ENCODE peak calls at places on chromosomes 16 and 17, in ten cellular contexts. M, W, P, G, J, S, I, T, N and Y are unnamed samples.
A peak's percentile ranks its signal among the peaks of the same experiment; 100 is the strongest.

GRCh38 chr16:17561056-17561455 is 90.3 kb upstream of the XYLT1 start:
- DNase-seq in M (no peak), W (no peak), P (no peak), G (no peak), J (no peak), S (no peak), I (no peak), T (no peak), N (no peak), Y (no peak)

GRCh38 chr16:20612551-20613470 is 36.6 kb upstream of the ACSM2B start:
- DNase-seq in M (no peak), W (no peak), P (no peak), G (no peak), J (no peak), S (no peak), I (peak; percentile 91), T (no peak), N (no peak), Y (no peak)

GRCh38 chr16:71360378-71360777 is 1.9 kb downstream of the CALB2 start:
- DNase-seq in M (peak; percentile 78), W (no peak), P (no peak), G (no peak), J (no peak), S (peak; percentile 82), I (no peak), T (peak; percentile 71), N (no peak), Y (no peak)

GRCh38 chr16:5001571-5001970 is 32.2 kb downstream of the NAGPA start:
- DNase-seq in M (no peak), W (no peak), P (no peak), G (no peak), J (no peak), S (no peak), I (no peak), T (no peak), N (no peak), Y (no peak)

GRCh38 chr16:47049901-47050583 is 76.6 kb upstream of the DNAJA2 start:
- DNase-seq in M (no peak), W (no peak), P (no peak), G (no peak), J (no peak), S (no peak), I (no peak), T (no peak), N (no peak), Y (no peak)

GRCh38 chr17:2055494-2056220 is 754 bp downstream of the HIC1 start:
- DNase-seq in M (no peak), W (peak; percentile 80), P (no peak), G (peak; percentile 34), J (peak; percentile 67), S (no peak), I (no peak), T (no peak), N (no peak), Y (peak; percentile 70)

GRCh38 chr17:5364696-5365095 is 54.8 kb downstream of the NUP88 start:
- DNase-seq in M (no peak), W (no peak), P (no peak), G (no peak), J (no peak), S (no peak), I (no peak), T (no peak), N (no peak), Y (no peak)

GRCh38 chr17:65362826-65363225 is 198.6 kb downstream of the AXIN2 start:
- DNase-seq in M (peak; percentile 18), W (no peak), P (no peak), G (no peak), J (no peak), S (peak; percentile 20), I (no peak), T (peak; percentile 21), N (no peak), Y (no peak)

GRCh38 chr17:43905985-43906852 is 1.1 kb downstream of the MPP2 start:
- DNase-seq in M (no peak), W (no peak), P (peak; percentile 86), G (peak; percentile 75), J (peak; percentile 83), S (no peak), I (peak; percentile 77), T (no peak), N (peak; percentile 94), Y (no peak)

GRCh38 chr17:46862949-46863348 is 11.6 kb downstream of the WNT9B start:
- DNase-seq in M (no peak), W (no peak), P (peak; percentile 78), G (peak; percentile 54), J (no peak), S (no peak), I (no peak), T (no peak), N (no peak), Y (no peak)

GRCh38 chr17:74531231-74531761 is at the start of gene CD300LB:
- DNase-seq in M (no peak), W (peak; percentile 35), P (no peak), G (no peak), J (no peak), S (no peak), I (no peak), T (no peak), N (peak; percentile 50), Y (peak; percentile 45)

GRCh38 chr17:50686494-50687199 is 21.1 kb downstream of the ANKRD40 start:
- DNase-seq in M (peak; percentile 96), W (peak; percentile 17), P (no peak), G (no peak), J (no peak), S (peak; percentile 78), I (peak; percentile 66), T (no peak), N (no peak), Y (no peak)

GRCh38 chr16:72990003-72990521 is 57.9 kb downstream of the ZFHX3 start:
- DNase-seq in M (peak; percentile 87), W (no peak), P (no peak), G (no peak), J (no peak), S (peak; percentile 80), I (no peak), T (no peak), N (peak; percentile 95), Y (no peak)

GRCh38 chr16:80158766-80159165 is 382.0 kb upstream of the DYNLRB2 start:
- DNase-seq in M (peak; percentile 80), W (no peak), P (no peak), G (no peak), J (no peak), S (peak; percentile 72), I (no peak), T (peak; percentile 53), N (no peak), Y (no peak)

DNA sequence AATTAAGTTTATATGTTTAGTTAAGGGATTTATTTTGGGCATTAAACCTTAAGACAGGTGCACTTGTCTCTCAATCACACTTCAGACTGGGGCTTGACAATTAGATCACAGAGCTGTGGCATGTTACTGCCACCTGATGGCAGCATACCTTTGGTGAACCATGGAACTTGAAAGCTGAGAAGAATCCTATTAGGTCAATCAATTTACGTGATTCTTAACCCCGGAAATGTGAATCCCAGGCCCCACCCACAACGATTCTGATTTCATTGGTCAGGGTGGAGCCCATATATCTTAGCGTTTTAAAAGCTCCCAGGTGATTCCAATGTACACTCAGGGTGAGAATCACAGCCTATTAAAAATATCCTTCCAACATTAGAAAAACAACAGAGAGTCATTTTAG is 91.0 kb downstream of the GSG1L start:
- DNase-seq in M (peak; percentile 63), W (peak; percentile 72), P (peak; percentile 62), G (peak; percentile 30), J (peak; percentile 76), S (peak; percentile 73), I (peak; percentile 21), T (peak; percentile 5), N (peak; percentile 28), Y (peak; percentile 72)
- TF ChIP-seq CTCF in M (peak; percentile 43), W (peak; percentile 60), P (no peak), G (peak; percentile 61), J (peak; percentile 71), S (peak; percentile 40), I (peak; percentile 48), T (peak; percentile 63), N (no peak), Y (peak; percentile 75)

DNA sequence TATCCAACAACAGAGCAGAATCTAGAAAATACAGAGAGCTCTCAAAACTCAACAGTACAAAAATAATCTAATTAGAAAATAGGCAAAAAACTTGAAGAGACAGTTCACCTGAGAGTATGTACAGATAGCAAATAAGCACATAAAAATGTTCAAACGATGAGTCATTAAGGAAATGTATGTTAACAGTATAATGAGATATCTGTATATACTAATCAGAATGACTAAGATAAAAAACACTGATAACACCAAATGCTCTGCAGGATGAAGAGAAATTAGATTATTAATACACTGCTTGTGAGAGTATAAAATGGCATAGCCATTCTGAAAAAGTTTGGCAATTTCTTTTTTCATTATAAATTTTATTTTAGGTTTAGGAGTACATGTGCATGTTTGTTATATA is 1307.6 kb upstream of the GOT2 start:
- DNase-seq in M (no peak), W (no peak), P (no peak), G (no peak), J (no peak), S (peak; percentile 1), I (no peak), T (no peak), N (no peak), Y (no peak)
- TF ChIP-seq CTCF in M (no peak), W (no peak), P (no peak), G (no peak), J (no peak), S (no peak), I (no peak), T (no peak), N (no peak), Y (no peak)

DNA sequence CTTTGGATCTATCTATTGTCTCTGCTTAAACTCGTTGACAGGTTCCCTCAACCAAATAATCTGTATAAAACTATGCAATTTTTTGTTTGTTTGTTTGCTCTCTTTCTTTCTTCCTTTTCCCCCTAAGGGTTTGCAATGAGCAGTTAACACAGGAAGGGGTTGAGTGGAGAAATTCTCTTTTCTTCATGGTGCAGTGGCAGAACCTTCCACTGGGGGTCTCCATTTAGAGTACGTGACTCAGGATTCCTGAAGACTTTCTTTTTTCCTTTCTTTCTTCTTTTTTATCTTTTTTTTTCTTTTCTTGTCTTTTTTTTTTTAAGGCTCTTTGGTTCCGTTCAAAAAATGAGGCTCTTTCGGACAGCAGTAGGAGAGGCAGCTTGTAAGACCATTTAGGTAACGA is 19.5 kb upstream of the RBFOX1 start:
- DNase-seq in M (no peak), W (no peak), P (no peak), G (peak; percentile 36), J (no peak), S (no peak), I (no peak), T (no peak), N (no peak), Y (no peak)
- TF ChIP-seq CTCF in M (no peak), W (no peak), P (no peak), G (peak; percentile 63), J (no peak), S (no peak), I (peak; percentile 21), T (peak; percentile 53), N (no peak), Y (no peak)

GRCh38 chr16:84641643-84642358 is 6.5 kb upstream of the KLHL36 start:
- DNase-seq in M (no peak), W (no peak), P (no peak), G (no peak), J (peak; percentile 26), S (no peak), I (no peak), T (no peak), N (no peak), Y (no peak)
- TF ChIP-seq CTCF in M (no peak), W (no peak), P (no peak), G (no peak), J (no peak), S (no peak), I (no peak), T (no peak), N (no peak), Y (no peak)